ENCODE peak calls at places on chromosomes 6 and 20, in four cellular contexts. W is progenitor cell of endocrine pancreas, T is AG09319, H is right atrium auricular region. J is an unnamed sample.
A peak's percentile ranks its signal among the peaks of the same experiment; 100 is the strongest.

GRCh38 chr6:37845930-37846329 is 26.4 kb downstream of the ZFAND3 start:
- DNase-seq in W (no peak), T (no peak), H (no peak), J (no peak)

GRCh38 chr6:71733970-71734899 is 152.1 kb upstream of the RIMS1 start:
- DNase-seq in W (no peak), T (no peak), H (no peak), J (no peak)

GRCh38 chr6:63268574-63268973 is 51.2 kb downstream of the LGSN start:
- DNase-seq in W (no peak), T (no peak), H (no peak), J (no peak)

GRCh38 chr20:32447136-32448027 is 89.3 kb downstream of the ASXL1 start:
- DNase-seq in W (no peak), T (no peak), H (no peak), J (no peak)

GRCh38 chr6:32393660-32394420 is 13.1 kb downstream of the BTNL2 start:
- DNase-seq in W (no peak), T (peak; percentile 30), H (no peak), J (no peak)

GRCh38 chr6:151131346-151131745 is 108.4 kb upstream of the AKAP12 start:
- DNase-seq in W (no peak), T (no peak), H (no peak), J (no peak)

GRCh38 chr6:35021014-35021413 is 120.1 kb downstream of the TCP11 start:
- DNase-seq in W (no peak), T (no peak), H (peak; percentile 67), J (no peak)

GRCh38 chr6:4892785-4893485 is 110.9 kb downstream of the RPP40 start:
- DNase-seq in W (no peak), T (no peak), H (no peak), J (no peak)

GRCh38 chr20:54093423-54094267 is 23.3 kb upstream of the BCAS1 start:
- DNase-seq in W (no peak), T (no peak), H (no peak), J (no peak)

GRCh38 chr6:39803872-39804271 is 11.7 kb downstream of the DAAM2 start:
- DNase-seq in W (no peak), T (no peak), H (no peak), J (no peak)

GRCh38 chr6:20463396-20463795 is 61.7 kb downstream of the E2F3 start:
- DNase-seq in W (no peak), T (no peak), H (no peak), J (no peak)

GRCh38 chr6:38476141-38476540 is 163.6 kb downstream of the BTBD9 start:
- DNase-seq in W (no peak), T (no peak), H (no peak), J (no peak)

GRCh38 chr20:7123457-7123856 is 356.0 kb downstream of the BMP2 start:
- DNase-seq in W (no peak), T (no peak), H (no peak), J (no peak)

GRCh38 chr20:7124120-7124519 is 356.6 kb downstream of the BMP2 start:
- DNase-seq in W (no peak), T (no peak), H (no peak), J (no peak)
- TF ChIP-seq CTCF in W (no peak), T (no peak), H (no peak), J (no peak)

DNA sequence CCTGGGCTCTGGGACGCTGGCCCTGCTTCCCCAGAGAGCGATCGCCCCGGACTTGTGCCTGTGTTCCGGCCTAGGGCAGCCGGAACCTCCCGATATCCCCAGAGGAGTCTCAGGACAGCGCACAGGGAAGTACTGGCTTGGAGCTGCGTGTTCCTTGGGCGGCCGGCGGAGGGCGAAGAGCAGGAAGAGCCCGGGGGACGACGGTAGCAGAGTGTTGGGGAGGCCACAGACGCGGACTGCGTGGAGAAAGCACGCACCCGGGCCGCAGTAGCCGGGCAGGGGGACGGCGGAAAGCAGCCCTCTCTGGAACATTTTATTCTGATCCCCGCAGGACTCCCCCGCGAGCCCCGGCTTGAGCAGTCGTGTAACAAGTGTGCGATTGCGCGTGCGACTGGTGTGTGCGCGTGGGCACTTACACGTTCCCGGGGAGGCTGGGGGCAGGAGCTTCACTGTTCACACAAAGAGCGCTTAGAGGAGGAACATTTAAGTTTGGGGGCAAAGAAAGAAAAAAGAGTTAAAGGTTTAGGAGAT is 36.1 kb downstream of the NCR2 start:
- DNase-seq in W (peak; percentile 33), T (no peak), H (no peak), J (no peak)
- TF ChIP-seq CTCF in W (peak; percentile 54), T (peak; percentile 20), H (peak; percentile 52), J (no peak)

GRCh38 chr20:41136695-41137411 is 490 bp upstream of the PLCG1 start:
- DNase-seq in W (peak; percentile 80), T (peak; percentile 43), H (peak; percentile 88), J (peak; percentile 83)
- TF ChIP-seq CTCF in W (no peak), T (no peak), H (no peak), J (no peak)

GRCh38 chr6:116447496-116448011 is 13.6 kb upstream of the CALHM6 start:
- DNase-seq in W (no peak), T (peak; percentile 86), H (no peak), J (peak; percentile 85)
- TF ChIP-seq CTCF in W (no peak), T (peak; percentile 3), H (peak; percentile 12), J (no peak)

J was measured in MCF 10A.